ENCODE peak calls at places on chromosomes 11 and 22, in four cellular contexts. M, P, E and K are unnamed samples.

GRCh38 chr22:21450320-21450831 is 16.8 kb upstream of the TMEM191C start:
- DNase-seq in E (no peak), P (no peak), M (no peak), K (no peak)

GRCh38 chr11:19772480-19772879 is 59.8 kb downstream of the NAV2 start:
- DNase-seq in P (no peak), E (no peak), M (no peak), K (no peak)

GRCh38 chr11:81892770-81893635 is 840.7 kb downstream of the FAM181B start:
- DNase-seq in M (no peak), E (no peak), P (no peak), K (no peak)

GRCh38 chr22:32542332-32543019 is 67.9 kb downstream of the FBXO7 start:
- DNase-seq in P (peak), M (no peak), E (no peak), K (no peak)

GRCh38 chr22:37661160-37661924 is 2.8 kb downstream of the PDXP start:
- DNase-seq in M (peak), E (no peak), P (peak), K (no peak)

GRCh38 chr11:64121637-64122410 is 44.1 kb downstream of the MACROD1 start:
- DNase-seq in P (no peak), M (peak), E (no peak), K (no peak)

GRCh38 chr11:130827697-130828377 is 88.4 kb downstream of the SNX19 start:
- DNase-seq in P (peak), M (peak), E (no peak), K (peak)

GRCh38 chr11:62176766-62177165 is 13.2 kb upstream of the SCGB1D1 start:
- DNase-seq in M (no peak), E (no peak), P (no peak), K (no peak)

GRCh38 chr11:90243534-90243933 is 20.7 kb upstream of the CHORDC1 start:
- DNase-seq in E (no peak), M (no peak), P (no peak), K (no peak)

GRCh38 chr11:33543823-33544222 is 156.8 kb downstream of the C11orf91 start:
- DNase-seq in E (no peak), P (no peak), M (peak), K (no peak)

GRCh38 chr11:63769044-63769718 is 606 bp upstream of the ZFTA start:
- DNase-seq in E (no peak), P (peak), M (no peak), K (peak)

GRCh38 chr11:128506999-128507591 is 80.3 kb downstream of the ETS1 start:
- DNase-seq in P (no peak), M (peak), E (no peak), K (peak)

GRCh38 chr22:35742342-35743100 is 24.8 kb downstream of the APOL5 start:
- DNase-seq in M (peak), E (no peak), P (peak), K (peak)

GRCh38 chr11:120675171-120675570 is 163.6 kb downstream of the GRIK4 start:
- DNase-seq in P (no peak), M (no peak), E (no peak), K (no peak)

GRCh38 chr11:55969845-55970244 is at the start of gene OR10AG1:
- DNase-seq in E (no peak), P (no peak), M (no peak), K (no peak)

DNA sequence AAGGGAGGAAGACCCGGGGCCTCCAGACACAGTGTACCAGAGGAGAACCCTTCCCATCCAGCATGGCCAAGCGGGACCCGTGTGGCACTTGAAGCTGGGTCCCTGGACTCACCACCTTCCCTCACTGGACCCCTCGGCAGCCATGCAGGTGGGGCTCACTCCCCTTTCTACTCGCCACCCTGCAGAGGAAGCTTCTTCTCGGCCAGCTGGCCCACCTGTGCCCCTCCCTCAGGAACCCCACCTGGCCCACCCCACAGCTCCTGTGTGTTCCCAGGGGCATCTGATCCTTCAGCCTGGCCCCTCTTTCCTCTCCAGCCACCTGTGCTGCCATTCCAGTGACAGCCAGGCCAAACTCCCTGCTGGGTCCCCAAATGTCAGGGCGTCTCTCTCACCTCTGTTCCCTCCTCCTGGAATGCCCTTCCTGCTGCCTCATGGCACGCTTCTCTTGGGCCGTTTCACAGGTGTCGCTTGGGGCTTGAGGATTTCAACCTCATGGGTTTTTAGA is 38.0 kb downstream of the IGF2 start:
- DNase-seq in M (no peak), E (no peak), P (no peak), K (no peak)
- TF ChIP-seq FOS in M (no peak), E (no peak), P (no peak), K (no peak)

GRCh38 chr11:132601863-132602262 is 930.4 kb downstream of the OPCML start:
- DNase-seq in E (no peak), P (no peak), M (no peak), K (no peak)
- TF ChIP-seq FOS in E (no peak), P (no peak), M (no peak), K (no peak)

DNA sequence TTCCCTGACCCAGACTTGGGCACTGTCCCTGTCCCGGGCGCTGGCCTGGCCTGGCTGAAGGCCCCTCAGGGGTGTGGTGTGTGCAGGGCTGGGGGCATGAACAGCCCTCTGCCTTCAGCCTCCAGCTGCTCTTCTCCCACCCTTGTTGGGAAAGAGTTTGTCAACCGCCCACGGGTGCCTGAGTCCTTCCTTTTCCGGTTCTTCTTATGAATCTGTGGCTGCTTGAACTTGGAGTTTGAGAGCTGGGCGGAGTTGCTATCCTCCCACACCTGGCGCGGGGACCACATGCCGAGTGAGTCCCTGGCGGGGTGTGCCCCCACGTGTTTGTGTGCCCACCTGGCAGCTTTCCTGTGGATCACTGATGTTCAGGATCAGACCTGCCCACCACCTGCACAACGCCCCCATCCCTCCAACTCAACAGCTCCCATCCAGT is 13.4 kb downstream of the NFAM1 start:
- DNase-seq in M (no peak), P (no peak), E (no peak), K (no peak)
- TF ChIP-seq FOS in M (no peak), P (no peak), E (no peak), K (no peak)

DNA sequence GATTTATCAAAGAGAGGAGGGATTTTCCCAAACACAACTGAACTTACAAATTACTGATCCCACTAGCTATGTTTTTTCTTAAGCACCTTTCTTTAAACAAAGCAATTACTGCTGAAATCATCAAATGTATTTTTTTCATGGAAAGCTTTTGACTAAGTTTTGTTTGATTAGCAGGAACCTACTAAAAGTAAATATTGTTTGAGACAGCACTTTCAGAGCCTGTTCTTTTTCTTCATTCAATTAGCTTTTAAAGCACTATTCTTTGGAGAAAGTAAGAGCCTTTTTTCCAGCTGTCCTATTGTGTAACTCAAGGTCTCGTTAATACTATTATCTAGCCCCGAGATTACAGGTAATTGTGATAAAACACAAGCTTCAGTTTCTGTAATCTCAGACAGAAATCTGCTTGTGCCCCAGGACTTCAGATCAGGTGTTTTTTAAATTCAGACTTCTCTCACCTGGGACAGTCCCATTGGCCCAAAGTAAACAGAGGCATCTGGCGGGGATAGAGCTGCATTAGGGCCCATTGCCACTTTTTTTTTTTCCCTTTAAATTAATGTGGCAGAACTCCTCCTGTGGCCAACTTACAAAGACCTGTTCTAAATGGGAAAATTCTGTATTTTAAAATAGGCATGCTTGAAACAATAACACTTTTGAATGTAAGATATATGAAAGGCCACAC is 11.0 kb downstream of the CSTPP1 start:
- DNase-seq in E (no peak), M (no peak), P (no peak), K (no peak)
- TF ChIP-seq FOS in E (no peak), M (no peak), P (no peak), K (no peak)

DNA sequence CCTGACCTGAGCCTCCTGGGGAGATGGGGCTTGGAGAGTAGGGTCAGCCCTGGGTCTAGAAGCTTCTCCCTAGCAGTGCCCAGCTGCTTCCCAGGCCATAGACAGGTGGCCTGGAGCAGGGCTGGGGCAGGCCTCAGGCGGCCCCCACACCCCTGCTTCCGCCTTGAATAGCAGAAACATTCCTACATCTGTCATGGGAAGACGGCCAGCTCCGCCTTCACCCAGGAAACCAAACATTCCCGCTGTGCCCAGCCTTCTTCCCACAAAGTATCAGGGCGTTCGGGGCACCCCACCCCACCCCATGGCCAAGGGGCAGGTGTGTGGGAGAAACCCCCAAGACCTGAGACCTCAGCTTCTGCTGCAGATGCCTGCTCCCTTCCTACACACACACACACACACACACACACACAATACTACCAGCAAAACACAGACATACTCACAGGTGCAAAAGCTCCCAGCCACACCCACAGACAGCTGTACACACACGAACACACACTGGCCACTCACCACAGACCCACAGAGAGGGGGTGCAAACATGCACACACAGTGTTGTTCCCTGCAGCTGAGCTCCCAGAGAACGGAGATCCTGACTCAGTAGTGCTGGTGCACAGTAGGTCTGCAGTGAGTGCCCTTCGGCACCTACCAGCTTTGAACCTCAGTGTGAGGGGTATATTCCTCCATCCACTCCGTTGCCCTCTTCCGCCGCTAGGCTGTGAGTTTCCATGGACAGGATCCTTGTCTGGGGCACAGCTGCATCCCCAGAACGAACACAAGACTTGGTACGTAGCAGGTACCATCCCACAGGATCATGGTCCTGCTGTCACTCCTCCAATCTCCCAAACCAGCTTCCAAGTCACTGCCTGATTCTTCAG is 37.4 kb downstream of the PDGFB start:
- DNase-seq in P (no peak), M (peak), E (no peak), K (no peak)
- TF ChIP-seq FOS in P (no peak), M (no peak), E (no peak), K (no peak)

DNA sequence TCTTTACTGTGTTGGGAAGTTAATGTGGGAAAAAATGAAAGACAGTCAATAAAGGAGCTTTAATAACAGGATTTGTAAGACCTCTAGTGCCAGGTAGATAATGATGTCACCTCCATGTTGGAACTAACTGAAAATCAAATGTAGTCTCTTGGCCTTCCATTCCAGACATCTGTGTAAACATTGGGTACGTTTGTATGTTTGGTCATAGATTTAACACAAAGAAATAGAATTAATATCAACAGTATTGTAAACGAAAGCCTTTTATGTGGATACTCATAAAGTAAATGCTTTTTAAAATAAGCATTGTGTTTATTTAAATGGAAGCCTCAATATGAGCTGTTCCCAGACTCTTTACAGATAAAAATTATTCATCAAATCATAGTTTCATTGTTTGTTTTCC is 605.7 kb downstream of the METTL15 start:
- DNase-seq in M (peak), P (no peak), E (no peak), K (no peak)
- TF ChIP-seq FOS in M (no peak), P (no peak), E (no peak), K (no peak)

GRCh38 chr11:59205664-59206063 is 7.1 kb downstream of the MPEG1 start:
- DNase-seq in E (no peak), M (no peak), P (no peak), K (no peak)

GRCh38 chr11:59207988-59208432 is 4.7 kb downstream of the MPEG1 start:
- DNase-seq in P (peak), E (peak), M (peak), K (peak)

GRCh38 chr11:59208956-59209355 is 3.8 kb downstream of the MPEG1 start:
- DNase-seq in E (no peak), P (no peak), M (peak), K (no peak)

GRCh38 chr11:59204736-59205135 is 8.0 kb downstream of the MPEG1 start:
- DNase-seq in P (no peak), E (no peak), M (peak), K (no peak)

GRCh38 chr11:59206635-59207034 is 6.1 kb downstream of the MPEG1 start:
- DNase-seq in E (no peak), P (peak), M (peak), K (peak)
- TF ChIP-seq FOS in E (no peak), P (no peak), M (no peak), K (no peak)

GRCh38 chr22:18156878-18157713 is 7.1 kb downstream of the USP18 start:
- DNase-seq in E (no peak), P (peak), M (peak), K (peak)
- TF ChIP-seq FOS in E (no peak), P (no peak), M (peak), K (peak)

GRCh38 chr22:28249402-28249801 is 330.3 kb upstream of the PITPNB start:
- DNase-seq in P (no peak), E (no peak), M (no peak), K (no peak)
- TF ChIP-seq FOS in P (no peak), E (no peak), M (no peak), K (no peak)